ENCODE peak calls at places on chromosomes 12 and 14, in seven cellular contexts. C is foreskin keratinocyte; G is CD4-positive, CD25-positive, alpha-beta regulatory T cell; F is astrocyte of the cerebellum; Y is fibroblast of lung; W is NAMALWA; D is nephron progenitor cell. P is an unnamed sample.

GRCh38 chr14:99120147-99121026 is 151.6 kb downstream of the BCL11B start:
- DNase-seq in C (no peak), G (no peak), F (no peak), Y (no peak), W (no peak), D (no peak), P (no peak)

GRCh38 chr12:110912263-110912662 is 8.1 kb downstream of the MYL2 start:
- DNase-seq in C (no peak), G (no peak), F (no peak), Y (no peak), W (no peak), D (no peak), P (no peak)

GRCh38 chr12:119082496-119082895 is 96.2 kb upstream of the HSPB8 start:
- DNase-seq in C (no peak), G (no peak), F (no peak), Y (no peak), W (no peak), D (peak), P (no peak)

GRCh38 chr12:124458992-124459851 is 108.2 kb downstream of the NCOR2 start:
- DNase-seq in C (no peak), G (no peak), F (no peak), Y (no peak), W (no peak), D (no peak), P (no peak)

GRCh38 chr12:7877421-7877820 is 4.7 kb upstream of the SLC2A14 start:
- DNase-seq in C (no peak), G (no peak), F (no peak), Y (no peak), W (no peak), D (no peak), P (no peak)

GRCh38 chr12:89345830-89346740 is 6.2 kb downstream of the DUSP6 start:
- DNase-seq in C (peak), G (no peak), F (no peak), Y (peak), W (peak), D (peak), P (peak)

GRCh38 chr12:52890417-52890816 is 14.5 kb downstream of the KRT8 start:
- DNase-seq in C (no peak), G (no peak), F (no peak), Y (no peak), W (no peak), D (no peak), P (no peak)

GRCh38 chr12:52395761-52396434 is 10.2 kb downstream of the KRT82 start:
- DNase-seq in C (no peak), G (no peak), F (no peak), Y (no peak), W (peak), D (peak), P (no peak)

GRCh38 chr14:66045572-66046021 is 440.6 kb upstream of the CCDC196 start:
- DNase-seq in C (no peak), G (no peak), F (no peak), Y (no peak), W (no peak), D (no peak), P (no peak)